ENCODE peak calls at places on chromosomes 4 and X, in seven cellular contexts. S is caudate nucleus; F is activated CD4-positive, alpha-beta memory T cell treated with anti-CD3 and anti-CD28 coated beads, Interleukin-2, amount 10 ng/mL, durations not matched to agents 7 days and 5 days; C is ACHN; Q is activated CD8-positive, alpha-beta memory T cell treated with anti-CD3 and anti-CD28 coated beads, Interleukin-2, amount 50 U/mL, for 48 hours; A is epithelial cell of esophagus; N is omental fat pad. D is an unnamed sample.

GRCh38 chrX:47239199-47239598 is 6.4 kb downstream of the USP11 start:
- DNase-seq in S (no peak), F (no peak), C (no peak), Q (no peak), A (no peak), N (no peak), D (peak)

GRCh38 chrX:148784859-148785655 is 284.6 kb downstream of the AFF2 start:
- DNase-seq in S (no peak), F (no peak), C (no peak), Q (no peak), A (no peak), N (no peak), D (no peak)

GRCh38 chr4:89563431-89563830 is 255.8 kb upstream of the GPRIN3 start:
- DNase-seq in S (no peak), F (no peak), C (no peak), Q (no peak), A (peak), N (no peak), D (no peak)

GRCh38 chr4:109729155-109729562 is 711 bp downstream of the PLA2G12A start:
- DNase-seq in S (no peak), F (no peak), C (peak), Q (no peak), A (peak), N (no peak), D (no peak)

GRCh38 chr4:147777456-147778091 is 45.7 kb downstream of the ARHGAP10 start:
- DNase-seq in S (no peak), F (no peak), C (peak), Q (no peak), A (peak), N (no peak), D (no peak)

GRCh38 chr4:122602277-122603142 is 18.4 kb downstream of the IL21 start:
- DNase-seq in S (no peak), F (no peak), C (peak), Q (no peak), A (peak), N (no peak), D (no peak)

GRCh38 chr4:1242506-1243450 is 6.2 kb downstream of the CTBP1 start:
- DNase-seq in S (no peak), F (no peak), C (no peak), Q (no peak), A (no peak), N (no peak), D (peak)

GRCh38 chr4:107930821-107931774 is at the start of gene CYP2U1:
- DNase-seq in S (peak), F (peak), C (peak), Q (peak), A (peak), N (no peak), D (peak)

GRCh38 chr4:94453534-94453963 is 1.8 kb downstream of the PDLIM5 start:
- DNase-seq in S (no peak), F (no peak), C (peak), Q (no peak), A (no peak), N (no peak), D (no peak)

GRCh38 chr4:126957555-126958440 is 675.0 kb upstream of the INTU start:
- DNase-seq in S (no peak), F (no peak), C (peak), Q (no peak), A (peak), N (no peak), D (no peak)

GRCh38 chrX:119763175-119763574 is 4.8 kb downstream of the SOWAHD start:
- DNase-seq in S (no peak), F (no peak), C (peak), Q (no peak), A (no peak), N (no peak), D (no peak)

GRCh38 chr4:6916587-6917444 is 7.2 kb downstream of the TBC1D14 start:
- DNase-seq in S (no peak), F (peak), C (peak), Q (peak), A (peak), N (no peak), D (peak)

D was measured in cardiac septum.